ENCODE peak calls at places on chromosomes 11 and 22, in seven cellular contexts. W is adrenal gland, S is HCT116, D is esophagus muscularis mucosa, H is AG04450, J is endodermal cell, O is brain microvascular endothelial cell. B is an unnamed sample. For H3K27me3, the result is how much of the 10 kb centered on the place peaks cover.

GRCh38 chr22:42742940-42743339 is 22.3 kb upstream of the A4GALT start:
- DNase-seq in O (no peak), J (peak), S (no peak), H (no peak), W (no peak), D (no peak), B (no peak)

GRCh38 chr22:41931701-41932269 is 5.2 kb upstream of the TNFRSF13C start:
- DNase-seq in D (no peak), H (no peak), S (no peak), J (peak), W (no peak), O (no peak), B (no peak)

GRCh38 chr11:61480936-61481335 is 27.6 kb upstream of the LRRC10B start:
- DNase-seq in W (no peak), D (no peak), J (peak), S (no peak), O (peak), H (no peak), B (no peak)

GRCh38 chr11:65468874-65469333 is 29.9 kb upstream of the MALAT1 start:
- DNase-seq in J (peak), S (peak), O (no peak), W (peak), D (no peak), H (no peak), B (no peak)

GRCh38 chr11:64539711-64540420 is 51.2 kb upstream of the SLC22A12 start:
- DNase-seq in O (no peak), W (no peak), H (no peak), J (no peak), S (no peak), D (no peak), B (no peak)

GRCh38 chr11:61153593-61154090 is 7.6 kb downstream of the VPS37C start:
- DNase-seq in S (no peak), O (no peak), J (no peak), D (no peak), H (no peak), W (no peak), B (no peak)

GRCh38 chr11:118274184-118274583 is 10.1 kb upstream of the MPZL2 start:
- DNase-seq in J (no peak), D (no peak), S (no peak), O (no peak), W (no peak), H (no peak), B (no peak)

GRCh38 chr22:26674211-26675190 is 17.1 kb downstream of the MIAT start:
- DNase-seq in D (no peak), W (no peak), O (no peak), S (no peak), J (no peak), H (no peak), B (no peak)

GRCh38 chr22:37292641-37293040 is 10.3 kb downstream of the CYTH4 start:
- DNase-seq in J (no peak), W (no peak), H (no peak), D (no peak), S (no peak), O (no peak), B (no peak)

GRCh38 chr11:44632466-44633123 is 67.1 kb downstream of the CD82 start:
- DNase-seq in O (peak), W (peak), D (peak), S (peak), J (peak), H (no peak), B (no peak)

GRCh38 chr11:77211594-77212251 is 83.7 kb downstream of the MYO7A start:
- DNase-seq in O (no peak), D (no peak), H (no peak), S (no peak), J (no peak), W (no peak), B (no peak)

GRCh38 chr11:84289381-84289906 is 1003.3 kb upstream of the CCDC90B start:
- DNase-seq in W (no peak), H (peak), J (no peak), S (no peak), O (peak), D (no peak), B (peak)

GRCh38 chr11:47162426-47162825 is 14.3 kb downstream of the ARFGAP2 start:
- DNase-seq in H (no peak), O (no peak), S (no peak), W (no peak), D (no peak), J (no peak), B (no peak)

GRCh38 chr11:129257512-129257911 is 65.4 kb upstream of the ARHGAP32 start:
- DNase-seq in S (no peak), H (no peak), D (no peak), J (no peak), W (no peak), O (no peak), B (no peak)

GRCh38 chr11:108606495-108607160 is 13.1 kb upstream of the EXPH5 start:
- DNase-seq in S (no peak), D (no peak), H (no peak), J (no peak), W (no peak), O (no peak), B (no peak)

GRCh38 chr11:65308281-65308891 is 6.3 kb upstream of the CDC42EP2 start:
- DNase-seq in H (no peak), S (no peak), W (peak), J (peak), D (no peak), O (no peak), B (no peak)

DNA sequence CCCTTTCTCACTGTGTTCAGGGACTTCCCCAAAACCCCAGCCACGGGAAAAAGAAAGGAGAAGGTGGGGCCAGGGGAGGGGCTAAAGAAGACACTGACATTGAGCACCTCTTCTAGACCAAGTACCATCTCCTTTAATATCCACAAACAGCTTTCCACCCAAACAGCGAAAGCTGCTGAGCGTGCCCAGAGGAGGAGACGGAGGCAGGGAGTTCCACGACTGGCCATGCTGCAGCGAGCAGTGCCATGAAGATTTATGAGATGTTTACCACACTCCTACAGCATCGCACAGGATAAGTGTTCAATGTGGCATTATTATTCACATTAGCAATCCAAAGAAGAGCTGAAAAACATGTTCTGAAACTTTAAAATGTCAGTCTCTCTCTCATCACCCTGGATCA is 127.4 kb downstream of the LARGE1 start:
- DNase-seq in W (no peak), J (no peak), O (no peak), D (no peak), S (no peak), H (no peak), B (no peak)
- H3K27me3 ChIP-seq in W (under half), J (under half), O (under half), D (under half), S (under half), H (under half), B (under half)

GRCh38 chr11:69211540-69212120 is 55.9 kb downstream of the SMIM38 start:
- DNase-seq in S (no peak), H (no peak), O (no peak), W (no peak), D (no peak), J (no peak), B (no peak)

GRCh38 chr11:69213964-69214363 is 58.2 kb downstream of the SMIM38 start:
- DNase-seq in S (no peak), D (no peak), O (no peak), H (no peak), W (no peak), J (peak), B (no peak)

GRCh38 chr11:69210660-69211035 is 54.9 kb downstream of the SMIM38 start:
- DNase-seq in O (no peak), S (no peak), H (no peak), J (no peak), D (no peak), W (no peak), B (no peak)

GRCh38 chr11:69213315-69213714 is 57.6 kb downstream of the SMIM38 start:
- DNase-seq in O (no peak), W (no peak), S (no peak), J (peak), D (no peak), H (no peak), B (no peak)

GRCh38 chr11:69212121-69213110 is 56.7 kb downstream of the SMIM38 start:
- DNase-seq in H (no peak), D (no peak), W (no peak), O (no peak), J (peak), S (no peak), B (no peak)
- TF ChIP-seq CTCF in H (peak), D (no peak), W (no peak), O (peak), J (peak), S (peak), B (peak)

GRCh38 chr11:75195164-75195962 is 44.5 kb downstream of the SLCO2B1 start:
- DNase-seq in J (peak), W (peak), S (no peak), D (no peak), O (no peak), H (no peak), B (no peak)
- H3K27me3 ChIP-seq in J (under half), W (under half), S (under half), D (under half), O (under half), H (half or more), B (under half)

DNA sequence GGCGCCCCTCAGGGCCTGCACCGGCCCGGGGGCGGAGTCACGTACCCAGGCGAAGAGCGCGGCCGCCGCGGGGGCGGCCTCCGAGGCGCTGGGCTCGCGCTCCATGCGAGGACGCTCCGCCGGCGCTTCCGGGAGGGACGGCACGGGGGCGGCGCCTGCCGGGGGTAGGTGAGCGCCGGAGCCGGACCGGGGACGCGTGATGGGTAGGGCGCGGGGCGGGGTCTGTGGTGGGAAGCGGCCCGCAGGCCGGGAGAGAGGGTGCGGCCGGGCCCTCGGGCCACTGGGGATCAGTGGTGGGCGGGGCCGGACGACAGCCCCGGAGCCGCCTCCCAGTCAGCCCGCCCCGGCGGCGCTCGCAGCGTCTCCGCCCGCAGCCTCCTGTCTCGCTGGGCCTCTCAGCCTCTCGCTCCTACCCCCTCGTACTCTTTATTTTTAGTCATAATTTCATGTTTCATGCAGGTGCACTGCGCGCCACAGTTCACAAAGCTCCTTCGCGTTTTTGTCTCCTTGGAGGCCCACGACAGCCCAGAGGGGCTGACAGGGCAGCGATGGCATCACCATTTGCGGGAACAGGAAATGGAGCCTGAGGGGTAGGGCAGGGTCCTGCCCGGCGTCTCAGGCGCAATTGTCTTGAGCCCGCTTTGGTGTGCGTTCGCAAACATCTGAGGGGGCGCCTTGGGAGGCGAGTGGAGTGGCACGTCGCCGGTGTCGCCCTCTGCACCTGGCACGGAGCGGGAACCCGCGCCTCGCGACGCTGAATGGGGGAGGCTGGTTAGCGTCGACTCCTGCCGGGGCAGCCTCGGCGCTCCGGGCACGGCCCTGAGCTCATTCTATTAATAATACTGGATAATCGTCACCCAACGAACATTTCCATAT is at the start of gene SERGEF:
- DNase-seq in J (peak), S (peak), H (peak), D (peak), W (peak), O (peak), B (peak)
- TF ChIP-seq CTCF in J (peak), S (no peak), H (no peak), D (peak), W (peak), O (peak), B (no peak)